ENCODE peak calls at places on chromosomes 1 and 21, in nine cellular contexts. One of them, this sample, is unnamed.

GRCh38 chr1:230087034-230087721 is 20.1 kb downstream of the GALNT2 start:
- DNase-seq in endodermal cell: peak
- DNase-seq in cardiac muscle cell: no peak
- DNase-seq in foreskin fibroblast: no peak
- DNase-seq in right atrium auricular region: no peak
- DNase-seq in K562: no peak
- DNase-seq in cardiac fibroblast: no peak
- DNase-seq in body of pancreas: no peak
- DNase-seq in nephron progenitor cell: no peak
- DNase-seq in this sample: no peak

GRCh38 chr1:169236143-169236542 is 129.7 kb downstream of the ATP1B1 start:
- DNase-seq in nephron progenitor cell: no peak
- DNase-seq in cardiac fibroblast: peak
- DNase-seq in K562: no peak
- DNase-seq in endodermal cell: no peak
- DNase-seq in body of pancreas: no peak
- DNase-seq in right atrium auricular region: no peak
- DNase-seq in foreskin fibroblast: no peak
- DNase-seq in cardiac muscle cell: no peak
- DNase-seq in this sample: no peak

GRCh38 chr1:117339866-117340357 is 27.3 kb upstream of the MAN1A2 start:
- DNase-seq in K562: peak
- DNase-seq in right atrium auricular region: no peak
- DNase-seq in endodermal cell: peak
- DNase-seq in cardiac fibroblast: peak
- DNase-seq in body of pancreas: peak
- DNase-seq in nephron progenitor cell: no peak
- DNase-seq in cardiac muscle cell: peak
- DNase-seq in foreskin fibroblast: peak
- DNase-seq in this sample: no peak

GRCh38 chr21:32921632-32922230 is 104.0 kb upstream of the OLIG2 start:
- DNase-seq in body of pancreas: no peak
- DNase-seq in nephron progenitor cell: peak
- DNase-seq in endodermal cell: peak
- DNase-seq in cardiac fibroblast: peak
- DNase-seq in foreskin fibroblast: peak
- DNase-seq in K562: peak
- DNase-seq in right atrium auricular region: no peak
- DNase-seq in cardiac muscle cell: no peak
- DNase-seq in this sample: no peak

GRCh38 chr1:8026153-8026975 is at the start of gene ERRFI1:
- DNase-seq in cardiac fibroblast: peak
- DNase-seq in right atrium auricular region: peak
- DNase-seq in cardiac muscle cell: peak
- DNase-seq in foreskin fibroblast: peak
- DNase-seq in endodermal cell: peak
- DNase-seq in K562: peak
- DNase-seq in body of pancreas: peak
- DNase-seq in nephron progenitor cell: peak
- DNase-seq in this sample: no peak

GRCh38 chr1:101357444-101357986 is 120.7 kb downstream of the S1PR1 start:
- DNase-seq in K562: peak
- DNase-seq in cardiac muscle cell: peak
- DNase-seq in endodermal cell: peak
- DNase-seq in nephron progenitor cell: peak
- DNase-seq in right atrium auricular region: peak
- DNase-seq in cardiac fibroblast: peak
- DNase-seq in foreskin fibroblast: peak
- DNase-seq in body of pancreas: peak
- DNase-seq in this sample: no peak

GRCh38 chr1:104018922-104019674 is 269.4 kb downstream of the AMY1C start:
- DNase-seq in K562: no peak
- DNase-seq in cardiac muscle cell: no peak
- DNase-seq in cardiac fibroblast: no peak
- DNase-seq in nephron progenitor cell: no peak
- DNase-seq in right atrium auricular region: no peak
- DNase-seq in foreskin fibroblast: no peak
- DNase-seq in body of pancreas: no peak
- DNase-seq in endodermal cell: peak
- DNase-seq in this sample: no peak

GRCh38 chr1:111754964-111755320 is 759 bp upstream of the DDX20 start:
- DNase-seq in cardiac fibroblast: peak
- DNase-seq in cardiac muscle cell: peak
- DNase-seq in right atrium auricular region: no peak
- DNase-seq in body of pancreas: peak
- DNase-seq in endodermal cell: peak
- DNase-seq in nephron progenitor cell: peak
- DNase-seq in foreskin fibroblast: peak
- DNase-seq in K562: peak
- DNase-seq in this sample: no peak

GRCh38 chr1:154145986-154146385 is 8.9 kb downstream of the NUP210L start:
- DNase-seq in body of pancreas: no peak
- DNase-seq in nephron progenitor cell: no peak
- DNase-seq in cardiac fibroblast: no peak
- DNase-seq in right atrium auricular region: no peak
- DNase-seq in endodermal cell: no peak
- DNase-seq in foreskin fibroblast: no peak
- DNase-seq in K562: no peak
- DNase-seq in cardiac muscle cell: no peak
- DNase-seq in this sample: no peak

GRCh38 chr21:29499229-29499628 is 200.5 kb downstream of the BACH1 start:
- DNase-seq in cardiac muscle cell: no peak
- DNase-seq in nephron progenitor cell: no peak
- DNase-seq in cardiac fibroblast: no peak
- DNase-seq in endodermal cell: no peak
- DNase-seq in body of pancreas: no peak
- DNase-seq in right atrium auricular region: no peak
- DNase-seq in K562: no peak
- DNase-seq in foreskin fibroblast: no peak
- DNase-seq in this sample: no peak

GRCh38 chr1:21506804-21507203 is 2.4 kb upstream of the ALPL start:
- DNase-seq in K562: no peak
- DNase-seq in endodermal cell: no peak
- DNase-seq in foreskin fibroblast: no peak
- DNase-seq in cardiac muscle cell: no peak
- DNase-seq in body of pancreas: no peak
- DNase-seq in cardiac fibroblast: no peak
- DNase-seq in right atrium auricular region: no peak
- DNase-seq in nephron progenitor cell: no peak
- DNase-seq in this sample: no peak

GRCh38 chr1:21507511-21508270 is 1.5 kb upstream of the ALPL start:
- DNase-seq in K562: no peak
- DNase-seq in body of pancreas: no peak
- DNase-seq in cardiac muscle cell: no peak
- DNase-seq in endodermal cell: no peak
- DNase-seq in nephron progenitor cell: no peak
- DNase-seq in right atrium auricular region: no peak
- DNase-seq in cardiac fibroblast: no peak
- DNase-seq in foreskin fibroblast: no peak
- DNase-seq in this sample: no peak

GRCh38 chr1:21509351-21510112 is at the start of gene ALPL:
- DNase-seq in foreskin fibroblast: no peak
- DNase-seq in body of pancreas: no peak
- DNase-seq in cardiac muscle cell: no peak
- DNase-seq in K562: no peak
- DNase-seq in nephron progenitor cell: peak
- DNase-seq in endodermal cell: peak
- DNase-seq in cardiac fibroblast: peak
- DNase-seq in right atrium auricular region: no peak
- DNase-seq in this sample: no peak

GRCh38 chr1:21510113-21510493 is 880 bp downstream of the ALPL start:
- DNase-seq in cardiac muscle cell: no peak
- DNase-seq in endodermal cell: peak
- DNase-seq in right atrium auricular region: no peak
- DNase-seq in nephron progenitor cell: no peak
- DNase-seq in cardiac fibroblast: no peak
- DNase-seq in foreskin fibroblast: no peak
- DNase-seq in body of pancreas: no peak
- DNase-seq in K562: no peak
- DNase-seq in this sample: no peak

GRCh38 chr1:21508580-21509350 is 458 bp upstream of the ALPL start:
- DNase-seq in K562: peak
- DNase-seq in body of pancreas: peak
- DNase-seq in cardiac fibroblast: peak
- DNase-seq in endodermal cell: peak
- DNase-seq in nephron progenitor cell: peak
- DNase-seq in cardiac muscle cell: peak
- DNase-seq in foreskin fibroblast: peak
- DNase-seq in right atrium auricular region: peak
- DNase-seq in this sample: no peak
- TF ChIP-seq CTCF in K562: peak
- TF ChIP-seq CTCF in body of pancreas: peak
- TF ChIP-seq CTCF in cardiac fibroblast: peak
- TF ChIP-seq CTCF in endodermal cell: peak
- TF ChIP-seq CTCF in nephron progenitor cell: peak
- TF ChIP-seq CTCF in cardiac muscle cell: peak
- TF ChIP-seq CTCF in foreskin fibroblast: peak
- TF ChIP-seq CTCF in right atrium auricular region: peak
- TF ChIP-seq CTCF in this sample: no peak

GRCh38 chr21:36642777-36643176 is 56.1 kb upstream of the SIM2 start:
- DNase-seq in cardiac muscle cell: no peak
- DNase-seq in K562: no peak
- DNase-seq in nephron progenitor cell: no peak
- DNase-seq in foreskin fibroblast: no peak
- DNase-seq in body of pancreas: no peak
- DNase-seq in endodermal cell: no peak
- DNase-seq in right atrium auricular region: no peak
- DNase-seq in cardiac fibroblast: no peak
- DNase-seq in this sample: no peak

GRCh38 chr21:36639769-36640168 is 59.1 kb upstream of the SIM2 start:
- DNase-seq in cardiac muscle cell: no peak
- DNase-seq in nephron progenitor cell: no peak
- DNase-seq in K562: no peak
- DNase-seq in cardiac fibroblast: no peak
- DNase-seq in foreskin fibroblast: no peak
- DNase-seq in body of pancreas: no peak
- DNase-seq in endodermal cell: no peak
- DNase-seq in right atrium auricular region: no peak
- DNase-seq in this sample: no peak

GRCh38 chr21:36641886-36642285 is 57.0 kb upstream of the SIM2 start:
- DNase-seq in K562: no peak
- DNase-seq in cardiac muscle cell: no peak
- DNase-seq in endodermal cell: no peak
- DNase-seq in right atrium auricular region: no peak
- DNase-seq in foreskin fibroblast: no peak
- DNase-seq in body of pancreas: no peak
- DNase-seq in nephron progenitor cell: no peak
- DNase-seq in cardiac fibroblast: no peak
- DNase-seq in this sample: no peak

GRCh38 chr21:36641346-36641745 is 57.6 kb upstream of the SIM2 start:
- DNase-seq in right atrium auricular region: no peak
- DNase-seq in nephron progenitor cell: no peak
- DNase-seq in body of pancreas: no peak
- DNase-seq in endodermal cell: no peak
- DNase-seq in cardiac muscle cell: no peak
- DNase-seq in foreskin fibroblast: no peak
- DNase-seq in cardiac fibroblast: no peak
- DNase-seq in K562: no peak
- DNase-seq in this sample: no peak

DNA sequence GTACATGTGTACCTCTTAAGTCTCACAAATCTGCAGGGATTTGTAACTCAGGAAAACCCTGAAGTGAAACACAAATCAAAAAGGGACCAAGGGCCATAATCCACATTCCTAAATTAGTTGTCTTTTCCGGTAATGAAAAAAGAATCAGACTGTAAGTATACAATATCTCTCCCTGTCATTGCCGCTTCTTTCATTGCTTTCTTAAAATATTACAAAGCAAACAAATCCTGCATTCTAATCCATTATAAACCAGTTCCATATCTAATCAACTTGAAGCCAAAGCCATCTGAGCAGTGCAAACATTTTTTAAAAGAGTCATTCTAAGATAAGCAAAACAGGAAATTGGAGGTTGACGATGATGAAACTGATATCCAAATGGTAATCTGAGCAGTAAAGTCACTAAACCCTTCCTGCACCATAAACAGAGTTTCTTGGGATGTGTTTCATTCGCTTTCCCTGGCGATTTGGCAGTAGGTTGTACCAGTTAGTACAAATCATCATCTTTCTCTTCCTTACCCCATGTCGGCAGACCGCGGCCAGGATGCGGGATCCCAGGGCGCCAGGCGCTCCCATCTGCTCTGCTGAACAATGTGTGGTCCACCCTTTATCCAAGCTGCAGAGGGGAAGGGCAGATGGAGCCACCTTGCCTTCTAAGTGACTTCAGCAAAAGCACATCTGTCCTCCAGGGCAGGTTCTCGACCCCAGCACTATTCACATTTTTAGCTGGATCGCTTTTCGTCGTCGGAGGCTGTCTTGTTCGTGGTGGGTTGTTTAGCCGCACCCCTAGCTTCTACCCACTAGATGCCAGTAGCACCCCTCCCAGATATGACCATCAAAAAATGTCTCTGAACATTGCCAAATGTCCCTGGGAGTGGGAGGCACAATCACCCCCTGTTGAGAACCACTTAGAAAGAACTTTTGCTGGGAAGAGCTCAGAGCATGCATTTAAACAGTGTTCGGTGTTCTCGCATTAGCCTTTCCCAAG is 58.4 kb upstream of the SIM2 start:
- DNase-seq in nephron progenitor cell: no peak
- DNase-seq in cardiac muscle cell: no peak
- DNase-seq in cardiac fibroblast: no peak
- DNase-seq in endodermal cell: peak
- DNase-seq in foreskin fibroblast: no peak
- DNase-seq in K562: no peak
- DNase-seq in right atrium auricular region: no peak
- DNase-seq in body of pancreas: no peak
- DNase-seq in this sample: no peak
- TF ChIP-seq CTCF in nephron progenitor cell: no peak
- TF ChIP-seq CTCF in cardiac muscle cell: no peak
- TF ChIP-seq CTCF in cardiac fibroblast: no peak
- TF ChIP-seq CTCF in endodermal cell: peak
- TF ChIP-seq CTCF in foreskin fibroblast: no peak
- TF ChIP-seq CTCF in K562: no peak
- TF ChIP-seq CTCF in right atrium auricular region: no peak
- TF ChIP-seq CTCF in body of pancreas: no peak
- TF ChIP-seq CTCF in this sample: no peak

DNA sequence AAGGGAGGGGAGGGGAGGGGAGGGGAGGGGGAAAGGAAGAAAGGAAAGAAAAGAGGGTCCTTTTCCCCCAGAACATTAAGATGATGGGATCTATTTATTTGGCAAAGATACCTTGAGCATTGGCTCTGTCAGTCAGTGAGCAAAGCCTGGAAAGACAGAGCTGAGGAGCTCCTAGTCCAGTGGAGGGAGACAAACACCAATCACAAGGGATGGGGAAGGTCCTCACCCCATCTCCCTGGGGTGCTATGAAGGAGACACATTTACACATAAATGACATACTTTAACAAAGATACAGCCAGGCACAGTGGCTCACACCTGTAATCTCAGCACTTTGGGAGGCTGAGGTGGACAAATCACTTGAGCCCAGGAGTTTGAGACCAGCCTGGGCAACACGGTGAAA is 154.9 kb upstream of the TIAM1 start:
- DNase-seq in cardiac fibroblast: no peak
- DNase-seq in K562: no peak
- DNase-seq in endodermal cell: no peak
- DNase-seq in cardiac muscle cell: no peak
- DNase-seq in foreskin fibroblast: no peak
- DNase-seq in nephron progenitor cell: no peak
- DNase-seq in right atrium auricular region: no peak
- DNase-seq in body of pancreas: no peak
- DNase-seq in this sample: no peak
- TF ChIP-seq CTCF in cardiac fibroblast: no peak
- TF ChIP-seq CTCF in K562: no peak
- TF ChIP-seq CTCF in endodermal cell: peak
- TF ChIP-seq CTCF in cardiac muscle cell: no peak
- TF ChIP-seq CTCF in foreskin fibroblast: no peak
- TF ChIP-seq CTCF in nephron progenitor cell: no peak
- TF ChIP-seq CTCF in right atrium auricular region: no peak
- TF ChIP-seq CTCF in body of pancreas: no peak
- TF ChIP-seq CTCF in this sample: no peak

GRCh38 chr1:16204634-16205332 is 7.7 kb downstream of the ARHGEF19 start:
- DNase-seq in nephron progenitor cell: peak
- DNase-seq in K562: peak
- DNase-seq in body of pancreas: peak
- DNase-seq in endodermal cell: peak
- DNase-seq in foreskin fibroblast: no peak
- DNase-seq in right atrium auricular region: no peak
- DNase-seq in cardiac muscle cell: peak
- DNase-seq in cardiac fibroblast: no peak
- DNase-seq in this sample: no peak
- TF ChIP-seq CTCF in nephron progenitor cell: peak
- TF ChIP-seq CTCF in K562: peak
- TF ChIP-seq CTCF in body of pancreas: peak
- TF ChIP-seq CTCF in endodermal cell: peak
- TF ChIP-seq CTCF in foreskin fibroblast: peak
- TF ChIP-seq CTCF in right atrium auricular region: peak
- TF ChIP-seq CTCF in cardiac muscle cell: peak
- TF ChIP-seq CTCF in cardiac fibroblast: peak
- TF ChIP-seq CTCF in this sample: no peak

This sample was measured in vagina.